ENCODE peak calls at places on chromosomes 11 and 22, in nine cellular contexts. Q is fibroblast of pulmonary artery; E is AG04450; L is colonic mucosa; V is right lobe of liver; J is upper lobe of left lung; I is CD8-positive, alpha-beta T cell; G is foreskin fibroblast; Y is A549. C is an unnamed sample.

GRCh38 chr22:35275580-35275979 is 18.3 kb downstream of the HMGXB4 start:
- DNase-seq in Q (no peak), E (no peak), L (no peak), V (no peak), J (no peak), I (no peak), G (peak; percentile 26), Y (no peak), C (no peak)

GRCh38 chr11:19547044-19547443 is 165.6 kb upstream of the NAV2 start:
- DNase-seq in Q (no peak), E (no peak), L (no peak), V (no peak), J (no peak), I (no peak), G (no peak), Y (no peak), C (no peak)

GRCh38 chr11:91717169-91717568 is 507.4 kb upstream of the FAT3 start:
- DNase-seq in Q (no peak), E (no peak), L (no peak), V (no peak), J (no peak), I (no peak), G (no peak), Y (no peak), C (no peak)

GRCh38 chr11:8689726-8690255 is 7.2 kb downstream of the RPL27A start:
- DNase-seq in Q (no peak), E (no peak), L (no peak), V (no peak), J (no peak), I (no peak), G (no peak), Y (no peak), C (no peak)

GRCh38 chr11:78539566-78539965 is 35.1 kb downstream of the NARS2 start:
- DNase-seq in Q (peak; percentile 34), E (peak; percentile 33), L (no peak), V (no peak), J (no peak), I (no peak), G (no peak), Y (no peak), C (no peak)

GRCh38 chr11:6604081-6604626 is 580 bp downstream of the ILK start:
- DNase-seq in Q (peak; percentile 75), E (no peak), L (peak; percentile 66), V (peak; percentile 62), J (peak; percentile 67), I (peak; percentile 74), G (peak; percentile 53), Y (peak; percentile 37), C (peak; percentile 26)

GRCh38 chr11:74559110-74559933 is 33.1 kb upstream of the POLD3 start:
- DNase-seq in Q (peak; percentile 24), E (no peak), L (no peak), V (no peak), J (no peak), I (no peak), G (no peak), Y (no peak), C (no peak)

GRCh38 chr11:89293966-89294679 is 116.4 kb downstream of the TYR start:
- DNase-seq in Q (peak; percentile 27), E (no peak), L (no peak), V (no peak), J (peak; percentile 15), I (no peak), G (peak; percentile 4), Y (no peak), C (no peak)

GRCh38 chr11:110173775-110174644 is 80.8 kb downstream of the ZC3H12C start:
- DNase-seq in Q (peak; percentile 84), E (no peak), L (peak; percentile 68), V (peak; percentile 70), J (no peak), I (peak; percentile 69), G (peak; percentile 65), Y (peak; percentile 75), C (peak; percentile 72)

GRCh38 chr11:9895016-9895415 is 231.1 kb downstream of the SWAP70 start:
- DNase-seq in Q (no peak), E (no peak), L (no peak), V (no peak), J (no peak), I (no peak), G (peak; percentile 26), Y (no peak), C (no peak)

DNA sequence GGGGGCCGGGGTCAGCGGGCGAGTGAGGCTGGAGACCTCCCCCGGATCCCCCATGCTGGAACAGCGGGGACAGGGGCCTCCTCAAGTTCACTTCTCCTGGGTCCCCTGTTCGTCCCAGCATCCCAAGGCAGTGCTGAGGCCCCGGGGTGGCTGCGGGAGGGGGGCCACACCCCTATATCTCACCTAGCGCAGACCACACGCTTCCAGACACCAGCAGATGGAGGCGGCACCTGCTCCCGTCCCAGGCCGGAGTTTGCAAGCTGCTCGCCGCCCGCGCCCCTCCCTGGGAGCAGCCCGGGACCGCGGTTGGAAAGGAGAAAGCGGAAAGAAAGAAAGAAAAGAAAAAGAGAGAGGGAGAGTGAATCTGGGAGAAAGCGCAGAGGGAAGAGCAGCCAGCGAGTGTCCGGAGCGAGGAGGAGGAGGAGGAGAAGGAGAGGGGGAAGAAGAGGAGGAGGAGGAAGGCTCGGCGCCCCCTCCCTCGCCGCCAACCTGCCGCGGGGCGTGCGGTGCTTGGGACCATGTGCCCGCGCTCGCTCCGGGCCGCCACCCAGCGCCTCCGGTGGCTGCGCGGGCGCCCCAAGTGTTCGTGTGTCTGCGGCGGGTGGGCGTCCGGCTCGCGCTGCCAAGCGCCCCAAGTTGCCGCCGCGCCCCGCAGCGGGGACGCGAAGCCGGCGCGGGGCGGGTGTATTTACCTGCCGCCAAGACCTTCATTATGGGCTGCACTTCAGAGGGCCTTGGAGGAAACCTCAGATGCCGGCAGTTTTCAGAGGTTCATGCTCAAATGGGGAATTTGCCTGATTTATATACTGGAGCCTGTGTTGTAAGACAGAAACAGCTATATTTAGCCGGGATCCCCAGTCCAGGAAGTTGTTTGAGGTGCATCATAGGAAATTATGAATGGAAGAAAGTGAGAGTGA is at the start of gene LIF:
- DNase-seq in Q (peak; percentile 74), E (peak; percentile 54), L (peak; percentile 42), V (no peak), J (peak; percentile 89), I (peak; percentile 63), G (peak; percentile 59), Y (no peak), C (peak; percentile 71)
- TF ChIP-seq CTCF in Q (no peak), E (peak; percentile 18), L (no peak), V (peak; percentile 10), J (peak; percentile 41), I (no peak), G (no peak), Y (no peak), C (no peak)

GRCh38 chr22:18731075-18731666 is 119.5 kb upstream of the RIMBP3 start:
- DNase-seq in Q (no peak), E (no peak), L (no peak), V (no peak), J (no peak), I (no peak), G (no peak), Y (no peak), C (no peak)
- TF ChIP-seq CTCF in Q (no peak), E (no peak), L (no peak), V (no peak), J (no peak), I (no peak), G (no peak), Y (no peak), C (no peak)

GRCh38 chr11:57515332-57516060 is at the start of gene SLC43A1:
- DNase-seq in Q (peak; percentile 64), E (no peak), L (peak; percentile 72), V (peak; percentile 86), J (peak; percentile 89), I (peak; percentile 56), G (peak; percentile 77), Y (no peak), C (peak; percentile 49)
- TF ChIP-seq CTCF in Q (no peak), E (no peak), L (no peak), V (no peak), J (no peak), I (no peak), G (no peak), Y (no peak), C (no peak)

GRCh38 chr11:28401446-28401845 is 293.3 kb downstream of the METTL15 start:
- DNase-seq in Q (no peak), E (no peak), L (no peak), V (no peak), J (no peak), I (no peak), G (no peak), Y (no peak), C (no peak)

DNA sequence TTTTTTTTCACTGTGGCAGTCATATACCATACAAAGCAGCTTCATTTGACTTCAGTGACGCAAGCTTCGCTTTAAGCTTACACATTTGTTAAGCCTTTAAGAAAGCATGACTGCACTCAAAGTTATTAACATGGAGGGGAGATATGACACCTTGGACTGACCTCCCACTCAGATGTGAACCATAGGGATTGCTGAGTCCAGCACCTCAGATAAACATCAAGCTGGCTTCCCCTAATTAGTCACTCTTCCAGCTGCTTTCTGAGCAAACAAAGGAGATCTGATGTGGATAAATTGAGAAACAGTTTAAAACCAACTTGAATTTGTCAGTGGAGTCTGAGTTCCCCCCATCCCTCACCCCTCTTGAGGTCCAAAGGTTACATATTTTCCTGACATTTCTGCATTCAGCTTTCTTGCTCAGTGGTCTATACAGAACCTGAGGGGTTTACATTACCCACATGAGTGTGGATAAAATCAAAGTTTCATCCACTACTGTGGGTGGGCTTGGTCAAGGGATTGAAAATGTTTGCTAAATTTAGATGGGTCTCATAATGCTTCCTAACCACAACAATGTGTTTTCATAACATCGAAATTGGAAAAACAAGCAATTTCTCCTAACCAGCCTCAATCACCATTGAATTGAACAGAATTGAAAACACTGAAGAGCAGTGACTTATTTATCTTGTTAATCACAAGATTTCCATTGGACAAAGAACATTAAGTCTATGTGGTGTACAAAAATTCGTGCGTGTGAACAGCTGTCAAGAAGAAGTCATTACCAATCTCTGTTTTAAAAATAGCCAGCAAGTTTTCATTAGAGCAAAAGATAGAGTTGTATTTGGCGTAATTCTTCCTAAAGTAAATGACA is 292.3 kb downstream of the METTL15 start:
- DNase-seq in Q (no peak), E (peak; percentile 58), L (no peak), V (no peak), J (no peak), I (no peak), G (peak; percentile 38), Y (peak; percentile 4), C (no peak)
- TF ChIP-seq CTCF in Q (no peak), E (no peak), L (no peak), V (no peak), J (no peak), I (no peak), G (no peak), Y (no peak), C (no peak)